ENCODE peak calls at places on chromosome 22, in five cellular contexts. One of them, this sample, is unnamed.

GRCh38 chr22:41435560-41435959 is 11.0 kb downstream of the TOB2 start:
- DNase-seq in HEK293T: no peak
- DNase-seq in stimulated activated CD8-positive, alpha-beta memory T cell treated with anti-CD3 and anti-CD28 coated beads, Interleukin-15, amount 100 ng/mL, for 1 hour: no peak
- DNase-seq in cardiac fibroblast: no peak
- DNase-seq in activated CD8-positive, alpha-beta memory T cell treated with anti-CD3 and anti-CD28 coated beads, Interleukin-2, amount 10 ng/mL, durations not matched to agents 7 days and 5 days: no peak
- DNase-seq in this sample: no peak

GRCh38 chr22:20904980-20905355 is 12.2 kb upstream of the CRKL start:
- DNase-seq in HEK293T: no peak
- DNase-seq in stimulated activated CD8-positive, alpha-beta memory T cell treated with anti-CD3 and anti-CD28 coated beads, Interleukin-15, amount 100 ng/mL, for 1 hour: no peak
- DNase-seq in cardiac fibroblast: peak; percentile 16
- DNase-seq in activated CD8-positive, alpha-beta memory T cell treated with anti-CD3 and anti-CD28 coated beads, Interleukin-2, amount 10 ng/mL, durations not matched to agents 7 days and 5 days: no peak
- DNase-seq in this sample: no peak

GRCh38 chr22:50361688-50362087 is 18.6 kb downstream of the PPP6R2 start:
- DNase-seq in HEK293T: no peak
- DNase-seq in stimulated activated CD8-positive, alpha-beta memory T cell treated with anti-CD3 and anti-CD28 coated beads, Interleukin-15, amount 100 ng/mL, for 1 hour: no peak
- DNase-seq in cardiac fibroblast: no peak
- DNase-seq in activated CD8-positive, alpha-beta memory T cell treated with anti-CD3 and anti-CD28 coated beads, Interleukin-2, amount 10 ng/mL, durations not matched to agents 7 days and 5 days: peak; percentile 87
- DNase-seq in this sample: no peak

GRCh38 chr22:40156001-40156516 is 21.7 kb upstream of the TNRC6B start:
- DNase-seq in HEK293T: peak; percentile 66
- DNase-seq in stimulated activated CD8-positive, alpha-beta memory T cell treated with anti-CD3 and anti-CD28 coated beads, Interleukin-15, amount 100 ng/mL, for 1 hour: no peak
- DNase-seq in cardiac fibroblast: peak; percentile 50
- DNase-seq in activated CD8-positive, alpha-beta memory T cell treated with anti-CD3 and anti-CD28 coated beads, Interleukin-2, amount 10 ng/mL, durations not matched to agents 7 days and 5 days: peak; percentile 46
- DNase-seq in this sample: peak; percentile 55

GRCh38 chr22:38316340-38317236 is 645 bp downstream of the CSNK1E start:
- DNase-seq in HEK293T: peak; percentile 77
- DNase-seq in stimulated activated CD8-positive, alpha-beta memory T cell treated with anti-CD3 and anti-CD28 coated beads, Interleukin-15, amount 100 ng/mL, for 1 hour: peak; percentile 26
- DNase-seq in cardiac fibroblast: peak; percentile 72
- DNase-seq in activated CD8-positive, alpha-beta memory T cell treated with anti-CD3 and anti-CD28 coated beads, Interleukin-2, amount 10 ng/mL, durations not matched to agents 7 days and 5 days: peak; percentile 55
- DNase-seq in this sample: peak; percentile 44

GRCh38 chr22:38657248-38657909 is 941 bp downstream of the CBY1 start:
- DNase-seq in HEK293T: peak; percentile 55
- DNase-seq in stimulated activated CD8-positive, alpha-beta memory T cell treated with anti-CD3 and anti-CD28 coated beads, Interleukin-15, amount 100 ng/mL, for 1 hour: no peak
- DNase-seq in cardiac fibroblast: peak; percentile 12
- DNase-seq in activated CD8-positive, alpha-beta memory T cell treated with anti-CD3 and anti-CD28 coated beads, Interleukin-2, amount 10 ng/mL, durations not matched to agents 7 days and 5 days: peak; percentile 67
- DNase-seq in this sample: no peak

GRCh38 chr22:20606041-20606783 is 98.8 kb downstream of the MED15 start:
- DNase-seq in HEK293T: peak; percentile 87
- DNase-seq in stimulated activated CD8-positive, alpha-beta memory T cell treated with anti-CD3 and anti-CD28 coated beads, Interleukin-15, amount 100 ng/mL, for 1 hour: peak; percentile 37
- DNase-seq in cardiac fibroblast: peak; percentile 73
- DNase-seq in activated CD8-positive, alpha-beta memory T cell treated with anti-CD3 and anti-CD28 coated beads, Interleukin-2, amount 10 ng/mL, durations not matched to agents 7 days and 5 days: peak; percentile 78
- DNase-seq in this sample: peak; percentile 84

GRCh38 chr22:46122511-46122971 is 27.8 kb upstream of the PPARA start:
- DNase-seq in HEK293T: peak; percentile 87
- DNase-seq in stimulated activated CD8-positive, alpha-beta memory T cell treated with anti-CD3 and anti-CD28 coated beads, Interleukin-15, amount 100 ng/mL, for 1 hour: peak; percentile 46
- DNase-seq in cardiac fibroblast: peak; percentile 73
- DNase-seq in activated CD8-positive, alpha-beta memory T cell treated with anti-CD3 and anti-CD28 coated beads, Interleukin-2, amount 10 ng/mL, durations not matched to agents 7 days and 5 days: peak; percentile 75
- DNase-seq in this sample: peak; percentile 77

GRCh38 chr22:23681026-23681809 is 9.6 kb upstream of the RGL4 start:
- DNase-seq in HEK293T: no peak
- DNase-seq in stimulated activated CD8-positive, alpha-beta memory T cell treated with anti-CD3 and anti-CD28 coated beads, Interleukin-15, amount 100 ng/mL, for 1 hour: no peak
- DNase-seq in cardiac fibroblast: no peak
- DNase-seq in activated CD8-positive, alpha-beta memory T cell treated with anti-CD3 and anti-CD28 coated beads, Interleukin-2, amount 10 ng/mL, durations not matched to agents 7 days and 5 days: no peak
- DNase-seq in this sample: no peak

GRCh38 chr22:23279781-23280180 is 99.5 kb downstream of the BCR start:
- DNase-seq in HEK293T: no peak
- DNase-seq in stimulated activated CD8-positive, alpha-beta memory T cell treated with anti-CD3 and anti-CD28 coated beads, Interleukin-15, amount 100 ng/mL, for 1 hour: no peak
- DNase-seq in cardiac fibroblast: no peak
- DNase-seq in activated CD8-positive, alpha-beta memory T cell treated with anti-CD3 and anti-CD28 coated beads, Interleukin-2, amount 10 ng/mL, durations not matched to agents 7 days and 5 days: no peak
- DNase-seq in this sample: no peak

GRCh38 chr22:44383652-44384562 is 71.2 kb upstream of the SHISAL1 start:
- DNase-seq in HEK293T: no peak
- DNase-seq in stimulated activated CD8-positive, alpha-beta memory T cell treated with anti-CD3 and anti-CD28 coated beads, Interleukin-15, amount 100 ng/mL, for 1 hour: no peak
- DNase-seq in cardiac fibroblast: no peak
- DNase-seq in activated CD8-positive, alpha-beta memory T cell treated with anti-CD3 and anti-CD28 coated beads, Interleukin-2, amount 10 ng/mL, durations not matched to agents 7 days and 5 days: no peak
- DNase-seq in this sample: no peak

GRCh38 chr22:46149493-46149997 is 781 bp upstream of the PPARA start:
- DNase-seq in HEK293T: no peak
- DNase-seq in stimulated activated CD8-positive, alpha-beta memory T cell treated with anti-CD3 and anti-CD28 coated beads, Interleukin-15, amount 100 ng/mL, for 1 hour: no peak
- DNase-seq in cardiac fibroblast: peak; percentile 38
- DNase-seq in activated CD8-positive, alpha-beta memory T cell treated with anti-CD3 and anti-CD28 coated beads, Interleukin-2, amount 10 ng/mL, durations not matched to agents 7 days and 5 days: peak; percentile 54
- DNase-seq in this sample: peak; percentile 67

GRCh38 chr22:38315801-38316339 is 1.4 kb downstream of the CSNK1E start:
- DNase-seq in HEK293T: no peak
- DNase-seq in stimulated activated CD8-positive, alpha-beta memory T cell treated with anti-CD3 and anti-CD28 coated beads, Interleukin-15, amount 100 ng/mL, for 1 hour: no peak
- DNase-seq in cardiac fibroblast: peak; percentile 34
- DNase-seq in activated CD8-positive, alpha-beta memory T cell treated with anti-CD3 and anti-CD28 coated beads, Interleukin-2, amount 10 ng/mL, durations not matched to agents 7 days and 5 days: no peak
- DNase-seq in this sample: no peak

GRCh38 chr22:38032681-38033521 is 24.3 kb upstream of the PICK1 start:
- DNase-seq in HEK293T: no peak
- DNase-seq in stimulated activated CD8-positive, alpha-beta memory T cell treated with anti-CD3 and anti-CD28 coated beads, Interleukin-15, amount 100 ng/mL, for 1 hour: no peak
- DNase-seq in cardiac fibroblast: peak; percentile 71
- DNase-seq in activated CD8-positive, alpha-beta memory T cell treated with anti-CD3 and anti-CD28 coated beads, Interleukin-2, amount 10 ng/mL, durations not matched to agents 7 days and 5 days: no peak
- DNase-seq in this sample: no peak

GRCh38 chr22:31595271-31595670 is 66.7 kb downstream of the PISD start:
- DNase-seq in HEK293T: no peak
- DNase-seq in stimulated activated CD8-positive, alpha-beta memory T cell treated with anti-CD3 and anti-CD28 coated beads, Interleukin-15, amount 100 ng/mL, for 1 hour: no peak
- DNase-seq in cardiac fibroblast: no peak
- DNase-seq in activated CD8-positive, alpha-beta memory T cell treated with anti-CD3 and anti-CD28 coated beads, Interleukin-2, amount 10 ng/mL, durations not matched to agents 7 days and 5 days: no peak
- DNase-seq in this sample: no peak

GRCh38 chr22:30607939-30608338 is 965 bp downstream of the TCN2 start:
- DNase-seq in HEK293T: no peak
- DNase-seq in stimulated activated CD8-positive, alpha-beta memory T cell treated with anti-CD3 and anti-CD28 coated beads, Interleukin-15, amount 100 ng/mL, for 1 hour: no peak
- DNase-seq in cardiac fibroblast: no peak
- DNase-seq in activated CD8-positive, alpha-beta memory T cell treated with anti-CD3 and anti-CD28 coated beads, Interleukin-2, amount 10 ng/mL, durations not matched to agents 7 days and 5 days: no peak
- DNase-seq in this sample: no peak

GRCh38 chr22:49534386-49534785 is 293.3 kb downstream of the BRD1 start:
- DNase-seq in HEK293T: no peak
- DNase-seq in stimulated activated CD8-positive, alpha-beta memory T cell treated with anti-CD3 and anti-CD28 coated beads, Interleukin-15, amount 100 ng/mL, for 1 hour: no peak
- DNase-seq in cardiac fibroblast: no peak
- DNase-seq in activated CD8-positive, alpha-beta memory T cell treated with anti-CD3 and anti-CD28 coated beads, Interleukin-2, amount 10 ng/mL, durations not matched to agents 7 days and 5 days: no peak
- DNase-seq in this sample: no peak

GRCh38 chr22:50599816-50600454 is 658 bp upstream of the MAPK8IP2 start:
- DNase-seq in HEK293T: peak; percentile 74
- DNase-seq in stimulated activated CD8-positive, alpha-beta memory T cell treated with anti-CD3 and anti-CD28 coated beads, Interleukin-15, amount 100 ng/mL, for 1 hour: no peak
- DNase-seq in cardiac fibroblast: peak; percentile 38
- DNase-seq in activated CD8-positive, alpha-beta memory T cell treated with anti-CD3 and anti-CD28 coated beads, Interleukin-2, amount 10 ng/mL, durations not matched to agents 7 days and 5 days: peak; percentile 75
- DNase-seq in this sample: no peak

GRCh38 chr22:50498322-50498861 is 9.1 kb downstream of the LMF2 start:
- DNase-seq in HEK293T: peak; percentile 77
- DNase-seq in stimulated activated CD8-positive, alpha-beta memory T cell treated with anti-CD3 and anti-CD28 coated beads, Interleukin-15, amount 100 ng/mL, for 1 hour: peak; percentile 54
- DNase-seq in cardiac fibroblast: peak; percentile 70
- DNase-seq in activated CD8-positive, alpha-beta memory T cell treated with anti-CD3 and anti-CD28 coated beads, Interleukin-2, amount 10 ng/mL, durations not matched to agents 7 days and 5 days: peak; percentile 85
- DNase-seq in this sample: peak; percentile 77

GRCh38 chr22:35866646-35867045 is 149.0 kb downstream of the APOL5 start:
- DNase-seq in HEK293T: no peak
- DNase-seq in stimulated activated CD8-positive, alpha-beta memory T cell treated with anti-CD3 and anti-CD28 coated beads, Interleukin-15, amount 100 ng/mL, for 1 hour: no peak
- DNase-seq in cardiac fibroblast: peak; percentile 65
- DNase-seq in activated CD8-positive, alpha-beta memory T cell treated with anti-CD3 and anti-CD28 coated beads, Interleukin-2, amount 10 ng/mL, durations not matched to agents 7 days and 5 days: no peak
- DNase-seq in this sample: no peak

GRCh38 chr22:49969751-49970527 is 9.4 kb downstream of the PIM3 start:
- DNase-seq in HEK293T: no peak
- DNase-seq in stimulated activated CD8-positive, alpha-beta memory T cell treated with anti-CD3 and anti-CD28 coated beads, Interleukin-15, amount 100 ng/mL, for 1 hour: no peak
- DNase-seq in cardiac fibroblast: no peak
- DNase-seq in activated CD8-positive, alpha-beta memory T cell treated with anti-CD3 and anti-CD28 coated beads, Interleukin-2, amount 10 ng/mL, durations not matched to agents 7 days and 5 days: peak; percentile 53
- DNase-seq in this sample: no peak

GRCh38 chr22:19213496-19214473 is 35.2 kb upstream of the SLC25A1 start:
- DNase-seq in HEK293T: no peak
- DNase-seq in stimulated activated CD8-positive, alpha-beta memory T cell treated with anti-CD3 and anti-CD28 coated beads, Interleukin-15, amount 100 ng/mL, for 1 hour: no peak
- DNase-seq in cardiac fibroblast: peak; percentile 44
- DNase-seq in activated CD8-positive, alpha-beta memory T cell treated with anti-CD3 and anti-CD28 coated beads, Interleukin-2, amount 10 ng/mL, durations not matched to agents 7 days and 5 days: no peak
- DNase-seq in this sample: no peak

GRCh38 chr22:37843746-37844089 is 416 bp downstream of the ANKRD54 start:
- DNase-seq in HEK293T: peak; percentile 67
- DNase-seq in stimulated activated CD8-positive, alpha-beta memory T cell treated with anti-CD3 and anti-CD28 coated beads, Interleukin-15, amount 100 ng/mL, for 1 hour: peak; percentile 11
- DNase-seq in cardiac fibroblast: no peak
- DNase-seq in activated CD8-positive, alpha-beta memory T cell treated with anti-CD3 and anti-CD28 coated beads, Interleukin-2, amount 10 ng/mL, durations not matched to agents 7 days and 5 days: peak; percentile 74
- DNase-seq in this sample: no peak

GRCh38 chr22:41870786-41871185 is 37.9 kb downstream of the SREBF2 start:
- DNase-seq in HEK293T: no peak
- DNase-seq in stimulated activated CD8-positive, alpha-beta memory T cell treated with anti-CD3 and anti-CD28 coated beads, Interleukin-15, amount 100 ng/mL, for 1 hour: no peak
- DNase-seq in cardiac fibroblast: no peak
- DNase-seq in activated CD8-positive, alpha-beta memory T cell treated with anti-CD3 and anti-CD28 coated beads, Interleukin-2, amount 10 ng/mL, durations not matched to agents 7 days and 5 days: no peak
- DNase-seq in this sample: no peak

GRCh38 chr22:25510926-25511325 is 53.5 kb upstream of the GRK3 start:
- DNase-seq in HEK293T: no peak
- DNase-seq in stimulated activated CD8-positive, alpha-beta memory T cell treated with anti-CD3 and anti-CD28 coated beads, Interleukin-15, amount 100 ng/mL, for 1 hour: no peak
- DNase-seq in cardiac fibroblast: no peak
- DNase-seq in activated CD8-positive, alpha-beta memory T cell treated with anti-CD3 and anti-CD28 coated beads, Interleukin-2, amount 10 ng/mL, durations not matched to agents 7 days and 5 days: no peak
- DNase-seq in this sample: no peak

GRCh38 chr22:49959782-49960158 is 802 bp upstream of the PIM3 start:
- DNase-seq in HEK293T: no peak
- DNase-seq in stimulated activated CD8-positive, alpha-beta memory T cell treated with anti-CD3 and anti-CD28 coated beads, Interleukin-15, amount 100 ng/mL, for 1 hour: no peak
- DNase-seq in cardiac fibroblast: no peak
- DNase-seq in activated CD8-positive, alpha-beta memory T cell treated with anti-CD3 and anti-CD28 coated beads, Interleukin-2, amount 10 ng/mL, durations not matched to agents 7 days and 5 days: no peak
- DNase-seq in this sample: no peak

GRCh38 chr22:41197808-41198585 is 7.1 kb upstream of the L3MBTL2 start:
- DNase-seq in HEK293T: no peak
- DNase-seq in stimulated activated CD8-positive, alpha-beta memory T cell treated with anti-CD3 and anti-CD28 coated beads, Interleukin-15, amount 100 ng/mL, for 1 hour: no peak
- DNase-seq in cardiac fibroblast: no peak
- DNase-seq in activated CD8-positive, alpha-beta memory T cell treated with anti-CD3 and anti-CD28 coated beads, Interleukin-2, amount 10 ng/mL, durations not matched to agents 7 days and 5 days: peak; percentile 75
- DNase-seq in this sample: no peak